ENCODE peak calls at places on chromosomes 7 and 10, in five cellular contexts. One of them, this sample, is unnamed.

GRCh38 chr10:48457949-48458661 is 146.8 kb downstream of the ARHGAP22 start:
- DNase-seq in A549: no peak
- DNase-seq in HCT116: no peak
- DNase-seq in K562: no peak
- DNase-seq in HepG2: no peak
- DNase-seq in this sample: no peak

GRCh38 chr10:4498763-4499251 is 327.2 kb upstream of the AKR1E2 start:
- DNase-seq in K562: no peak
- DNase-seq in HepG2: no peak
- DNase-seq in HCT116: no peak
- DNase-seq in A549: no peak
- DNase-seq in this sample: no peak

GRCh38 chr7:44194069-44194468 is 4.8 kb upstream of the GCK start:
- DNase-seq in A549: no peak
- DNase-seq in K562: no peak
- DNase-seq in HepG2: no peak
- DNase-seq in HCT116: no peak
- DNase-seq in this sample: peak; percentile 21

GRCh38 chr10:50629495-50630122 is 5.9 kb upstream of the SGMS1 start:
- DNase-seq in K562: no peak
- DNase-seq in HepG2: no peak
- DNase-seq in HCT116: no peak
- DNase-seq in A549: no peak
- DNase-seq in this sample: no peak

GRCh38 chr10:43681721-43682120 is 33.0 kb upstream of the ZNF32 start:
- DNase-seq in HepG2: no peak
- DNase-seq in K562: no peak
- DNase-seq in HCT116: no peak
- DNase-seq in A549: no peak
- DNase-seq in this sample: no peak

GRCh38 chr10:22345301-22346086 is at the start of gene SPAG6:
- DNase-seq in HepG2: no peak
- DNase-seq in HCT116: no peak
- DNase-seq in K562: no peak
- DNase-seq in A549: no peak
- DNase-seq in this sample: peak; percentile 23

GRCh38 chr10:78312197-78313046 is 278.8 kb downstream of the RPS24 start:
- DNase-seq in A549: no peak
- DNase-seq in HepG2: no peak
- DNase-seq in HCT116: no peak
- DNase-seq in K562: no peak
- DNase-seq in this sample: no peak

GRCh38 chr7:24052572-24053223 is 231.3 kb upstream of the NPY start:
- DNase-seq in HepG2: no peak
- DNase-seq in K562: no peak
- DNase-seq in A549: no peak
- DNase-seq in HCT116: peak; percentile 7
- DNase-seq in this sample: peak; percentile 17

GRCh38 chr10:16717617-16718395 is 99.4 kb downstream of the RSU1 start:
- DNase-seq in HCT116: no peak
- DNase-seq in K562: no peak
- DNase-seq in HepG2: no peak
- DNase-seq in A549: no peak
- DNase-seq in this sample: peak; percentile 1

GRCh38 chr10:36888925-36889573 is 236.3 kb upstream of the ANKRD30A start:
- DNase-seq in K562: peak; percentile 34
- DNase-seq in HCT116: peak; percentile 8
- DNase-seq in A549: peak; percentile 7
- DNase-seq in HepG2: peak; percentile 89
- DNase-seq in this sample: peak; percentile 51

GRCh38 chr10:77794256-77795142 is 132.1 kb downstream of the DLG5 start:
- DNase-seq in K562: no peak
- DNase-seq in HCT116: no peak
- DNase-seq in A549: no peak
- DNase-seq in HepG2: no peak
- DNase-seq in this sample: no peak

GRCh38 chr10:17504547-17505245 is 50.3 kb upstream of the ST8SIA6 start:
- DNase-seq in HepG2: no peak
- DNase-seq in HCT116: no peak
- DNase-seq in A549: no peak
- DNase-seq in K562: no peak
- DNase-seq in this sample: no peak

GRCh38 chr10:18687706-18688105 is 28.5 kb downstream of the ARL5B start:
- DNase-seq in K562: no peak
- DNase-seq in A549: no peak
- DNase-seq in HCT116: no peak
- DNase-seq in HepG2: no peak
- DNase-seq in this sample: no peak

GRCh38 chr10:85459906-85460305 is 906.7 kb downstream of the GRID1 start:
- DNase-seq in HepG2: no peak
- DNase-seq in A549: no peak
- DNase-seq in K562: no peak
- DNase-seq in HCT116: no peak
- DNase-seq in this sample: no peak

GRCh38 chr7:46290374-46291061 is 369.4 kb upstream of the IGFBP3 start:
- DNase-seq in A549: no peak
- DNase-seq in HepG2: no peak
- DNase-seq in K562: no peak
- DNase-seq in HCT116: no peak
- DNase-seq in this sample: no peak
- TF ChIP-seq REST in A549: no peak
- TF ChIP-seq REST in HepG2: no peak
- TF ChIP-seq REST in K562: no peak
- TF ChIP-seq REST in HCT116: no peak
- TF ChIP-seq REST in this sample: no peak

GRCh38 chr7:31763548-31763947 is 76.5 kb downstream of the PPP1R17 start:
- DNase-seq in HCT116: no peak
- DNase-seq in A549: no peak
- DNase-seq in HepG2: no peak
- DNase-seq in K562: peak; percentile 14
- DNase-seq in this sample: no peak
- TF ChIP-seq CTCF in HCT116: no peak
- TF ChIP-seq CTCF in A549: no peak
- TF ChIP-seq CTCF in HepG2: no peak
- TF ChIP-seq CTCF in K562: peak; percentile 26
- TF ChIP-seq CTCF in this sample: peak; percentile 2

GRCh38 chr7:148700693-148701092 is 2.0 kb downstream of the CUL1 start:
- DNase-seq in HCT116: no peak
- DNase-seq in A549: no peak
- DNase-seq in HepG2: no peak
- DNase-seq in K562: peak; percentile 60
- DNase-seq in this sample: no peak
- H3K27ac ChIP-seq in HCT116: no peak overlapping the region
- H3K27ac ChIP-seq in A549: peak overlapping the region; percentile 98
- H3K27ac ChIP-seq in HepG2: peak overlapping the region; percentile 98
- H3K27ac ChIP-seq in K562: peak overlapping the region; percentile 88
- H3K27ac ChIP-seq in this sample: peak overlapping the region; percentile 87

GRCh38 chr7:137670521-137671064 is 176.2 kb downstream of the DGKI start:
- DNase-seq in A549: no peak
- DNase-seq in HepG2: no peak
- DNase-seq in K562: no peak
- DNase-seq in HCT116: no peak
- DNase-seq in this sample: no peak

GRCh38 chr7:137669706-137670105 is 177.1 kb downstream of the DGKI start:
- DNase-seq in K562: no peak
- DNase-seq in HepG2: no peak
- DNase-seq in HCT116: no peak
- DNase-seq in A549: no peak
- DNase-seq in this sample: no peak

GRCh38 chr7:137664846-137665245 is 181.9 kb downstream of the DGKI start:
- DNase-seq in A549: no peak
- DNase-seq in K562: no peak
- DNase-seq in HCT116: no peak
- DNase-seq in HepG2: no peak
- DNase-seq in this sample: no peak

GRCh38 chr7:137668404-137668803 is 178.4 kb downstream of the DGKI start:
- DNase-seq in A549: no peak
- DNase-seq in HepG2: no peak
- DNase-seq in K562: no peak
- DNase-seq in HCT116: no peak
- DNase-seq in this sample: no peak

DNA sequence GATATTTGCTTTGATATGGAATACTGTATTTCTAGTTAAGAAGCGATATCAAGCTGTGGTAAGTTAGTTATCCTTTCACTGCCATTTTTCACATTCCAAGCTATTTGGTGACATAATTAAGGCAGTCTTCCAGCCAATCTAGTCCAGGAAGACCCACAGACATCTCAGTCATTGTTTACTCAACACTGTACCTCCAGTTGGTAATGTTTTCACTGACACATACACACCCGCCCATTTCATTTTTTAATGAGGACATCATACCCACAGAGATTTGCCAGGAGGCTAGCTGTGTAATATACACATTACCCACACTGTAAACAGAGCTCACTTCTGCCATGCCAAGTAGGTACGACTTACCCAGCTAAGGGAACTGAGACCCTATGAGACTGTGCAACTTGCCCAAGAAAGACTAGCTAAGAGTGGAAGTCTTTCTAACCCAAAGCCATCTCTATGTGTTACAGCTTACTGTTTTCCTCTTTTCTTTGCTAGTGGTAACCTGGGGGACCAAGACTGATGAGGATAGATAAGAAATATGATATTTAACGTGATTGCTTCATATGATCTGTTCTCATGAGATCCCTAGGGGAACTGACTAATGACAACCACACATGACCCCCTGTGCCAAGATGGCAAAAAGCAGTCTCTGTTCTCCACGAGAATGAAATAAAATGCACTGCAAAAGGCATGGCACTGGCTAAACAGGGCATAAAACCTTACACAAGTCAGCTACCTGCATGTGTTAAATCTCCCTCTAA is 179.0 kb downstream of the DGKI start:
- DNase-seq in A549: peak; percentile 11
- DNase-seq in K562: no peak
- DNase-seq in HepG2: no peak
- DNase-seq in HCT116: no peak
- DNase-seq in this sample: no peak
- TF ChIP-seq REST in A549: no peak
- TF ChIP-seq REST in K562: no peak
- TF ChIP-seq REST in HepG2: no peak
- TF ChIP-seq REST in HCT116: no peak
- TF ChIP-seq REST in this sample: no peak

GRCh38 chr7:157690058-157690832 is 353.4 kb downstream of the DNAJB6 start:
- DNase-seq in HepG2: no peak
- DNase-seq in K562: no peak
- DNase-seq in HCT116: no peak
- DNase-seq in A549: no peak
- DNase-seq in this sample: no peak
- TF ChIP-seq CTCF in HepG2: no peak
- TF ChIP-seq CTCF in K562: no peak
- TF ChIP-seq CTCF in HCT116: no peak
- TF ChIP-seq CTCF in A549: no peak
- TF ChIP-seq CTCF in this sample: no peak

DNA sequence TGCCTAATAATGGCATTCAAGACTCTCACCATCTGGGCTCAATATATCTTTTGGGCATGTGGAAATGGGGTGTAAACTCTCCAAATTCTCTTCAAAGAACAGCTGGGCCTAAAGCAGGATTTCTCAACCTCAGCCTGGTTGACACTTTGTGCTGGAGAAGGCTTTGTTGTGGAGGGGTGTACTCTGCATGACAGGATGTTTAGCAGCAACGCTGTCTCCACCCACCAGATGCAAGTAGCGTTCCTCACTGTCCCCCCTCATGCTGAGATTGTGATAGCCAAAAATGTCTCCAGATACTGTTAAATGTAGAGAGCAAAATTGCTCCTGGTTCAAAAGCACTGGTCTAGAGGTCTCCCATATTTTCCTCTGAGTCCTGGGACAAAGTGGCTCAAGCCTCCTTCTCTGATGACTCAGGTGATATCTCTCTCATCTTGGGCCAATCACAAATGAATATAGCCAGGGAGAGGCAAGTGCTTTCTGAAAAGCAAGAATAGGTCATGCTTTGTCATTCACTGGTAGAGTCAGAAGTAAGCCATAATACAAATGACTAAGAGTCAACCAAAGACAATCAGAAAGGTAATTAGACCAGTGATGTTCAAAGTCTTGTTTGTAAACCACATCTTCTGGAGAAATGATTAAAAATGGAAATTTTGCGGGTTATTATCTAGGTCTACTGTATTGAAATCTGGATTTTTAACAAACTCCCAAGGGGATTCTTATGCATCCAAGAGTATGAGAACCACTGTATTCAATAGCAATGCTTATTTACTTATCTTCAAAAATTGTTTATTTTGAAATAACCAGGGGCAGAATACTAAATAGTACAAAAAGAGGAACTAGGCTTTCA is 330.8 kb downstream of the PTEN start:
- DNase-seq in HCT116: peak; percentile 19
- DNase-seq in K562: no peak
- DNase-seq in A549: no peak
- DNase-seq in HepG2: no peak
- DNase-seq in this sample: no peak
- H3K27ac ChIP-seq in HCT116: no peak overlapping the region
- H3K27ac ChIP-seq in K562: no peak overlapping the region
- H3K27ac ChIP-seq in A549: no peak overlapping the region
- H3K27ac ChIP-seq in HepG2: no peak overlapping the region
- H3K27ac ChIP-seq in this sample: no peak overlapping the region

GRCh38 chr7:99674995-99675742 is 4.6 kb downstream of the CYP3A5 start:
- DNase-seq in HepG2: no peak
- DNase-seq in K562: no peak
- DNase-seq in HCT116: no peak
- DNase-seq in A549: no peak
- DNase-seq in this sample: no peak
- TF ChIP-seq REST in HepG2: no peak
- TF ChIP-seq REST in K562: no peak
- TF ChIP-seq REST in HCT116: no peak
- TF ChIP-seq REST in A549: no peak
- TF ChIP-seq REST in this sample: no peak

DNA sequence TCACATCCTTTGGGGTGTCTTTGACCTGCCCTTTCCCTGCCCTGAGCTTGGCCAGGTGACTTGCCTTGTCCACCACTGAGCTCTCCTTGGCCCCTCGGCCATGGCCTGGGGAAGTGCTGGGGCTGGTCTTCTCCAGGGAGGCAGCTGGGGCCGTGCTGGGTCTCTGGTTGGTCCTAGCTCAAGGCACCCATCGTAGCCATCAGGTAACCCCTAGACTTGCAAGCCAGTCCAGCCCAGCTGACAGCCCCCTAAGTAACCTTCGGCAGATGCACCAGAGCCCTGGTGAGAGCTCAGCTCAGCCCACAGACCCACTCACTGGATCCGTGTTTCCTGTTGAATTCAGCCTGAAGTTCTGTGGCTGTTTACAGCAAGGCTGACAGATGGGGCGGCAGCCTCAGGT is 176.2 kb upstream of the SHH start:
- DNase-seq in K562: no peak
- DNase-seq in A549: no peak
- DNase-seq in HCT116: no peak
- DNase-seq in HepG2: no peak
- DNase-seq in this sample: no peak
- TF ChIP-seq CTCF in K562: no peak
- TF ChIP-seq CTCF in A549: no peak
- TF ChIP-seq CTCF in HCT116: no peak
- TF ChIP-seq CTCF in HepG2: no peak
- TF ChIP-seq CTCF in this sample: no peak

GRCh38 chr10:7766241-7766640 is 21.6 kb downstream of the KIN start:
- DNase-seq in HepG2: no peak
- DNase-seq in HCT116: no peak
- DNase-seq in K562: no peak
- DNase-seq in A549: no peak
- DNase-seq in this sample: no peak
- H3K27ac ChIP-seq in HepG2: no peak overlapping the region
- H3K27ac ChIP-seq in HCT116: no peak overlapping the region
- H3K27ac ChIP-seq in K562: no peak overlapping the region
- H3K27ac ChIP-seq in A549: no peak overlapping the region
- H3K27ac ChIP-seq in this sample: no peak overlapping the region